ENCODE peak calls at places on chromosomes 1 and 21, in eight cellular contexts. L, U, V, N, J, A, B and E are unnamed samples.
A peak's percentile ranks its signal among the peaks of the same experiment; 100 is the strongest.

GRCh38 chr1:65317866-65318653 is 8.7 kb downstream of the DNAJC6 start:
- DNase-seq in U (no peak), B (no peak), A (no peak), V (no peak), J (peak; percentile 96), L (no peak), N (no peak), E (peak; percentile 96)

GRCh38 chr1:215497516-215497915 is 69.6 kb upstream of the KCTD3 start:
- DNase-seq in J (no peak), U (no peak), B (no peak), A (no peak), L (no peak), V (no peak), N (no peak), E (no peak)

GRCh38 chr1:31936966-31937299 is 1.2 kb downstream of the PTP4A2 start:
- DNase-seq in U (no peak), L (no peak), V (no peak), A (no peak), N (no peak), B (no peak), J (no peak), E (no peak)

GRCh38 chr1:57124170-57124569 is 158.4 kb upstream of the C8B start:
- DNase-seq in A (no peak), U (no peak), J (no peak), L (no peak), V (no peak), B (no peak), N (no peak), E (no peak)

GRCh38 chr1:10900691-10901090 is 104.2 kb upstream of the CASZ1 start:
- DNase-seq in U (no peak), L (no peak), J (no peak), V (no peak), A (no peak), N (no peak), B (no peak), E (no peak)

GRCh38 chr1:187264995-187265602 is 436.4 kb downstream of the PLA2G4A start:
- DNase-seq in A (no peak), J (peak; percentile 10), V (peak; percentile 50), B (no peak), N (peak; percentile 73), L (no peak), U (no peak), E (peak; percentile 15)

GRCh38 chr1:204424621-204425020 is 13.0 kb upstream of the PPP1R15B start:
- DNase-seq in V (no peak), N (no peak), J (no peak), L (no peak), U (no peak), B (peak; percentile 82), A (no peak), E (no peak)

GRCh38 chr1:43038232-43038929 is 79.7 kb upstream of the SLC2A1 start:
- DNase-seq in A (no peak), V (no peak), J (no peak), N (no peak), B (no peak), L (no peak), U (no peak), E (no peak)

GRCh38 chr1:46171872-46172271 is 3.0 kb upstream of the TSPAN1 start:
- DNase-seq in U (no peak), B (no peak), A (peak; percentile 36), L (no peak), V (no peak), J (no peak), N (no peak), E (no peak)

GRCh38 chr1:244653439-244654283 is 735 bp downstream of the DESI2 start:
- DNase-seq in A (peak; percentile 50), L (no peak), U (peak; percentile 67), B (no peak), J (peak; percentile 44), V (no peak), N (peak; percentile 31), E (peak; percentile 51)

GRCh38 chr1:149885364-149886111 is 13.8 kb upstream of the BOLA1 start:
- DNase-seq in U (peak; percentile 89), N (peak; percentile 84), L (peak; percentile 85), V (peak; percentile 73), B (peak; percentile 98), A (peak; percentile 92), J (peak; percentile 80), E (peak; percentile 95)

GRCh38 chr1:37473431-37474050 is 839 bp upstream of the ZC3H12A start:
- DNase-seq in A (no peak), N (no peak), U (peak; percentile 40), B (no peak), V (no peak), J (peak; percentile 75), L (no peak), E (peak; percentile 63)

GRCh38 chr21:32844076-32844475 is 72.5 kb upstream of the PAXBP1 start:
- DNase-seq in V (no peak), J (no peak), N (no peak), B (no peak), L (no peak), U (no peak), A (no peak), E (no peak)

GRCh38 chr1:229674042-229674441 is 48.0 kb downstream of the URB2 start:
- DNase-seq in L (no peak), N (no peak), J (no peak), B (no peak), A (no peak), U (no peak), V (no peak), E (no peak)

DNA sequence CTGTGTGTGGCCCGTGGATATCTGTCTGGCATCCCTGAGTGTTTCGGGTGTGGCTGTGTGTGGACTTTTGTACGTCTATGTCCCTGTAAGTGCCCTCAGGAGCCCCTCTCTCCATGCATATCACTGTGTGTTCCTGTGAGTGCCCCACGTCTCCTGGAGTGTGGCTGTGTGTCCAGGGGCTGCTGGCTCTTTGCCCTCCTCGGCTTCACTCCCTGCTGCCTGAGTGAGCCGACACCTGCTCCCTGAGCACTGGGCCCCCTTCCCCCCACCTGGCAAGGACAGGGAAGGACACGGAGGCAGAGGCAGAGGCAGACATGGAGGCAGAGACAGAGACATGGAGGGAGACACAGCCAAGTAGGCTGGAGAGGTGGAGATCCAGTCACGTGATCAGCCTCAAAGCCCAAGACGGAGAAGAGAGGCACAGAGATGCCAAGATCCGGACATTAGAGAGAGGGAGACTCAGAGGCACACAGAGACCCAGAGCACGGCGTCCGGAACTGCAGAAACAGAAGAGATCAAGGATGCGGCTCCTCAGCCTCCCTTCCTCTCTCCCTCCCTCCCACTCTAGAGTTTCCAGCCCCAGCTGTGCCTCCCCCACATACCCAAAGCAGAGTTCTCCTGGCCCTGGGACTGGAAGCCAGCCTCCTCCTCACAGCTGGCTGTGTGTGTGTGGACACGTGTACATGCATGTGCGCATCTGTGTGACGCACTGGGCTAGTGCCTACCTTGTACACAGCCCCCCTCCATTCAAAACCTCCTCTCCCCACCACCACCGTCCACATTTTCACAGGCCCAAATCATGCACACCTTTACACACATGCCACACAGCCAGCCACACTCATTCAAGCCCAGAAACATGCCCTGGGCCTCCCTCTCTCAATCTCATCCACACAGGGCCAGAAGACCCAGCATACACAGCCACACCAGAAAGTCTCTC is 39.0 kb upstream of the WASF2 start:
- DNase-seq in N (peak; percentile 79), U (peak; percentile 95), B (no peak), J (peak; percentile 81), A (peak; percentile 92), V (no peak), L (peak; percentile 79), E (no peak)
- TF ChIP-seq POLR2A in N (no peak), U (peak; percentile 46), B (no peak), J (peak; percentile 50), A (no peak), V (no peak), L (no peak), E (no peak)

GRCh38 chr1:47190807-47191206 is 971 bp upstream of the PDZK1IP1 start:
- DNase-seq in N (no peak), J (no peak), A (no peak), L (no peak), B (no peak), V (no peak), U (no peak), E (no peak)

GRCh38 chr1:47189844-47190562 is at the start of gene PDZK1IP1:
- DNase-seq in V (no peak), L (peak; percentile 84), J (peak; percentile 60), A (peak; percentile 80), U (peak; percentile 63), B (peak; percentile 97), N (peak; percentile 67), E (no peak)

GRCh38 chr1:47194314-47194713 is 4.5 kb upstream of the PDZK1IP1 start:
- DNase-seq in N (no peak), A (no peak), L (no peak), B (peak; percentile 36), V (no peak), U (no peak), J (peak; percentile 71), E (peak; percentile 53)

GRCh38 chr1:47191940-47192457 is 2.2 kb upstream of the PDZK1IP1 start:
- DNase-seq in V (no peak), N (no peak), B (peak; percentile 70), A (no peak), J (no peak), U (no peak), L (no peak), E (no peak)

DNA sequence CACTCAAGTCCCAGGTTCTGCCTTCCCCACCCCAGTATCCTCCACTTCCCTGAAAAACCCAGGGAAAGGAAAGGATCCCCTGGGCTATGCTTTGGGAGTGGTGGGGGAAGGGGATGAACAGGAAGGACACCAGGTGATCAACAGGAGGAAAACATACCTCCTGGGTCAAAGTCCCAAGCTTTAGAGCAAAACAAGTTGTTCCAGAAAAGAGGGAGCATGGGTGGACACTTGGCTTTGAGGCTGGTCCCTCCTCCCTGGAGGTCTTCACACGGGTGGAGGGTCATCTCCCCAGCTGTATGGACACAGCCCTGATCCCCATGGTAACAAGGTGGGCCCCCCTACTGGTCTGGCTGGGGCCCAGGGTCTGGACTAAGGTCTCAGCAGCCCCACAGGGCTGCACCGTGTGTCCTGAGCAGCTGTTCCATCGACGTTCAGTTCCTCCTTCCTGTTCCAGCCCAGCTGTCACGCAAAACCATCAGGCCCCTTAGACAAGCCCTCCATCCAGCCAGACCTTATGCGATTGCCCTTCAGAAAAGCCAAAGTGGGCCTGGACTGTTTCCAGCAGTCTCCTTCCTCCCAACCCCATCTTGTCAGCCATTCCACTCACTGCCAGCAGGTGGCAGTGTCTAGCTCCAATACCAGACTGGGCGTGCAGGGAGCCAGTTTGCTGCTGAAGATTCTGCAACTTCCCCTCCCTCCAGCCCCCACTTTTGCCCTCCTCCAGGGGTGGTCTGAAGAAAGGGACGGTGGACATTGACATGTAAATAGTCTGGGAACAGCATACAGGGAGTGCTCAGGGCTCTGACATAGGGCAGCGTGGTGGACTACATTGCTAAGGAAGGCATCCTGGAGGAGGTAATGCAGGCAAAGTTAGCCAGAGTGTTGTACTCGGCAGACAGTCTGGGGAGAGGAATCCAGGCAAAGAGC is 2.9 kb upstream of the PDZK1IP1 start:
- DNase-seq in A (peak; percentile 85), N (peak; percentile 53), L (peak; percentile 67), B (peak; percentile 96), J (peak; percentile 95), V (peak; percentile 42), U (peak; percentile 79), E (peak; percentile 85)
- TF ChIP-seq POLR2A in A (no peak), N (no peak), L (no peak), B (no peak), J (no peak), V (no peak), U (no peak), E (no peak)

GRCh38 chr21:42465008-42465878 is 30.8 kb downstream of the RSPH1 start:
- DNase-seq in V (no peak), N (no peak), J (peak; percentile 62), B (peak; percentile 54), A (no peak), L (no peak), U (no peak), E (peak; percentile 10)
- TF ChIP-seq POLR2A in V (no peak), N (no peak), J (no peak), B (no peak), A (no peak), L (no peak), U (no peak), E (no peak)

GRCh38 chr1:220787069-220787614 is 429 bp downstream of the MTARC1 start:
- DNase-seq in A (no peak), V (peak; percentile 51), B (no peak), L (no peak), U (peak; percentile 49), J (no peak), N (no peak), E (no peak)
- TF ChIP-seq POLR2A in A (no peak), V (peak; percentile 20), B (no peak), L (no peak), U (no peak), J (no peak), N (no peak), E (no peak)